ENCODE peak calls at places on chromosomes 1 and 21, in seven cellular contexts. One of them, this sample, is unnamed.

GRCh38 chr1:27332536-27333281 is 9.1 kb upstream of the SYTL1 start:
- DNase-seq in posterior cingulate gyrus: peak; percentile 49
- DNase-seq in NCI-H1092: no peak
- DNase-seq in stimulated activated CD8-positive, alpha-beta memory T cell treated with anti-CD3 and anti-CD28 coated beads, Interleukin-12 subunit alpha, Interleukin-12 subunit beta, amount 100 ng/mL, for 4 hours: no peak
- DNase-seq in NCI-H524: peak; percentile 27
- DNase-seq in A172: no peak
- DNase-seq in Right ventricle myocardium superior: peak; percentile 71
- DNase-seq in this sample: no peak

GRCh38 chr1:94302960-94303359 is 65.6 kb upstream of the ARHGAP29 start:
- DNase-seq in NCI-H1092: no peak
- DNase-seq in posterior cingulate gyrus: no peak
- DNase-seq in Right ventricle myocardium superior: no peak
- DNase-seq in stimulated activated CD8-positive, alpha-beta memory T cell treated with anti-CD3 and anti-CD28 coated beads, Interleukin-12 subunit alpha, Interleukin-12 subunit beta, amount 100 ng/mL, for 4 hours: no peak
- DNase-seq in NCI-H524: no peak
- DNase-seq in A172: no peak
- DNase-seq in this sample: no peak

GRCh38 chr1:119032986-119033385 is 44.8 kb upstream of the TBX15 start:
- DNase-seq in NCI-H1092: no peak
- DNase-seq in posterior cingulate gyrus: no peak
- DNase-seq in A172: no peak
- DNase-seq in Right ventricle myocardium superior: no peak
- DNase-seq in stimulated activated CD8-positive, alpha-beta memory T cell treated with anti-CD3 and anti-CD28 coated beads, Interleukin-12 subunit alpha, Interleukin-12 subunit beta, amount 100 ng/mL, for 4 hours: no peak
- DNase-seq in NCI-H524: no peak
- DNase-seq in this sample: no peak

GRCh38 chr1:46134660-46135331 is 2.4 kb upstream of the PIK3R3 start:
- DNase-seq in Right ventricle myocardium superior: no peak
- DNase-seq in NCI-H524: peak; percentile 82
- DNase-seq in posterior cingulate gyrus: no peak
- DNase-seq in NCI-H1092: peak; percentile 26
- DNase-seq in stimulated activated CD8-positive, alpha-beta memory T cell treated with anti-CD3 and anti-CD28 coated beads, Interleukin-12 subunit alpha, Interleukin-12 subunit beta, amount 100 ng/mL, for 4 hours: no peak
- DNase-seq in A172: no peak
- DNase-seq in this sample: no peak

GRCh38 chr1:197763307-197763706 is 12.0 kb downstream of the DENND1B start:
- DNase-seq in A172: no peak
- DNase-seq in Right ventricle myocardium superior: no peak
- DNase-seq in NCI-H524: no peak
- DNase-seq in posterior cingulate gyrus: no peak
- DNase-seq in stimulated activated CD8-positive, alpha-beta memory T cell treated with anti-CD3 and anti-CD28 coated beads, Interleukin-12 subunit alpha, Interleukin-12 subunit beta, amount 100 ng/mL, for 4 hours: no peak
- DNase-seq in NCI-H1092: no peak
- DNase-seq in this sample: no peak

GRCh38 chr1:203338335-203339036 is 12.4 kb downstream of the FMOD start:
- DNase-seq in Right ventricle myocardium superior: no peak
- DNase-seq in A172: peak; percentile 53
- DNase-seq in NCI-H1092: peak; percentile 60
- DNase-seq in posterior cingulate gyrus: peak; percentile 59
- DNase-seq in NCI-H524: peak; percentile 51
- DNase-seq in stimulated activated CD8-positive, alpha-beta memory T cell treated with anti-CD3 and anti-CD28 coated beads, Interleukin-12 subunit alpha, Interleukin-12 subunit beta, amount 100 ng/mL, for 4 hours: no peak
- DNase-seq in this sample: no peak

GRCh38 chr1:68890736-68891135 is 393.9 kb upstream of the DEPDC1 start:
- DNase-seq in NCI-H524: no peak
- DNase-seq in A172: no peak
- DNase-seq in Right ventricle myocardium superior: no peak
- DNase-seq in posterior cingulate gyrus: no peak
- DNase-seq in NCI-H1092: no peak
- DNase-seq in stimulated activated CD8-positive, alpha-beta memory T cell treated with anti-CD3 and anti-CD28 coated beads, Interleukin-12 subunit alpha, Interleukin-12 subunit beta, amount 100 ng/mL, for 4 hours: no peak
- DNase-seq in this sample: no peak

GRCh38 chr1:171817511-171818265 is 23.6 kb upstream of the DNM3 start:
- DNase-seq in Right ventricle myocardium superior: no peak
- DNase-seq in NCI-H524: no peak
- DNase-seq in posterior cingulate gyrus: no peak
- DNase-seq in A172: peak; percentile 92
- DNase-seq in NCI-H1092: no peak
- DNase-seq in stimulated activated CD8-positive, alpha-beta memory T cell treated with anti-CD3 and anti-CD28 coated beads, Interleukin-12 subunit alpha, Interleukin-12 subunit beta, amount 100 ng/mL, for 4 hours: no peak
- DNase-seq in this sample: no peak

GRCh38 chr1:113058861-113059441 is 14.0 kb upstream of the LRIG2 start:
- DNase-seq in stimulated activated CD8-positive, alpha-beta memory T cell treated with anti-CD3 and anti-CD28 coated beads, Interleukin-12 subunit alpha, Interleukin-12 subunit beta, amount 100 ng/mL, for 4 hours: no peak
- DNase-seq in posterior cingulate gyrus: no peak
- DNase-seq in NCI-H524: peak; percentile 71
- DNase-seq in Right ventricle myocardium superior: no peak
- DNase-seq in NCI-H1092: no peak
- DNase-seq in A172: no peak
- DNase-seq in this sample: no peak

GRCh38 chr21:28177008-28177603 is 815.6 kb downstream of the LTN1 start:
- DNase-seq in NCI-H524: no peak
- DNase-seq in stimulated activated CD8-positive, alpha-beta memory T cell treated with anti-CD3 and anti-CD28 coated beads, Interleukin-12 subunit alpha, Interleukin-12 subunit beta, amount 100 ng/mL, for 4 hours: no peak
- DNase-seq in Right ventricle myocardium superior: no peak
- DNase-seq in NCI-H1092: no peak
- DNase-seq in A172: no peak
- DNase-seq in posterior cingulate gyrus: no peak
- DNase-seq in this sample: no peak

This sample was measured in kidney.